ENCODE peak calls at places on chromosomes 11 and 22, in eight cellular contexts. P is endothelial cell of umbilical vein, J is lower leg skin, B is glutamatergic neuron, X is foreskin fibroblast, M is mucosa of descending colon, N is MM.1S, L is WTC11. Y is an unnamed sample.

GRCh38 chr11:795638-796564 is 2.2 kb downstream of the SLC25A22 start:
- DNase-seq in P (peak; percentile 53), J (peak; percentile 63), B (peak; percentile 78), X (peak; percentile 94), M (peak; percentile 73), N (peak; percentile 83), L (no peak), Y (peak; percentile 93)

GRCh38 chr11:107691003-107691402 is 20.9 kb downstream of the SLN start:
- DNase-seq in P (peak; percentile 52), J (no peak), B (no peak), X (peak; percentile 43), M (no peak), N (no peak), L (no peak), Y (no peak)

GRCh38 chr11:117970400-117971024 is 15.7 kb upstream of the IL10RA start:
- DNase-seq in P (peak; percentile 50), J (no peak), B (no peak), X (no peak), M (peak; percentile 55), N (no peak), L (no peak), Y (no peak)

GRCh38 chr11:59106363-59107336 is at the start of gene FAM111B:
- DNase-seq in P (peak; percentile 91), J (peak; percentile 89), B (peak; percentile 77), X (peak; percentile 83), M (peak; percentile 91), N (peak; percentile 98), L (peak; percentile 82), Y (peak; percentile 83)

GRCh38 chr22:35524966-35525686 is 15.5 kb upstream of the RASD2 start:
- DNase-seq in P (no peak), J (peak; percentile 38), B (peak; percentile 53), X (no peak), M (peak; percentile 18), N (no peak), L (no peak), Y (no peak)

GRCh38 chr22:19796169-19796568 is 35.6 kb downstream of the TBX1 start:
- DNase-seq in P (no peak), J (no peak), B (no peak), X (no peak), M (no peak), N (no peak), L (no peak), Y (no peak)

GRCh38 chr11:107042748-107043147 is 24.5 kb upstream of the GUCY1A2 start:
- DNase-seq in P (no peak), J (no peak), B (no peak), X (no peak), M (no peak), N (no peak), L (no peak), Y (no peak)

GRCh38 chr11:86617502-86617901 is 54.9 kb downstream of the ME3 start:
- DNase-seq in P (no peak), J (no peak), B (no peak), X (no peak), M (no peak), N (no peak), L (no peak), Y (no peak)

GRCh38 chr11:61833926-61834277 is 5.8 kb downstream of the FADS2 start:
- DNase-seq in P (no peak), J (no peak), B (no peak), X (no peak), M (no peak), N (no peak), L (no peak), Y (no peak)

GRCh38 chr11:108398439-108398838 is 68.9 kb downstream of the C11orf65 start:
- DNase-seq in P (no peak), J (no peak), B (no peak), X (no peak), M (no peak), N (no peak), L (no peak), Y (no peak)

GRCh38 chr22:31945971-31946680 is 1.8 kb downstream of the YWHAH start:
- DNase-seq in P (peak; percentile 27), J (no peak), B (no peak), X (no peak), M (peak; percentile 39), N (no peak), L (no peak), Y (no peak)

GRCh38 chr11:45180158-45180887 is 33.9 kb downstream of the PRDM11 start:
- DNase-seq in P (peak; percentile 40), J (no peak), B (peak; percentile 58), X (peak; percentile 22), M (peak; percentile 71), N (peak; percentile 57), L (peak; percentile 63), Y (no peak)

GRCh38 chr11:77267910-77268309 is 33.6 kb downstream of the GDPD4 start:
- DNase-seq in P (no peak), J (no peak), B (no peak), X (peak; percentile 80), M (no peak), N (no peak), L (no peak), Y (no peak)

GRCh38 chr11:2778630-2779498 is 79.1 kb upstream of the KCNQ1OT1 start:
- DNase-seq in P (peak; percentile 41), J (peak; percentile 65), B (peak; percentile 49), X (peak; percentile 51), M (peak; percentile 78), N (peak; percentile 97), L (peak; percentile 9), Y (no peak)

GRCh38 chr11:22711212-22711770 is 44.9 kb downstream of the GAS2 start:
- DNase-seq in P (no peak), J (peak; percentile 17), B (peak; percentile 30), X (no peak), M (no peak), N (no peak), L (no peak), Y (no peak)

GRCh38 chr11:120776683-120777010 is 247.3 kb upstream of the TBCEL start:
- DNase-seq in P (no peak), J (no peak), B (no peak), X (no peak), M (no peak), N (no peak), L (no peak), Y (no peak)

GRCh38 chr11:116065986-116066385 is 561.8 kb upstream of the CADM1 start:
- DNase-seq in P (no peak), J (no peak), B (no peak), X (no peak), M (no peak), N (peak; percentile 33), L (no peak), Y (no peak)

GRCh38 chr22:23182289-23183106 is 2.2 kb downstream of the BCR start:
- DNase-seq in P (peak; percentile 68), J (no peak), B (no peak), X (no peak), M (no peak), N (peak; percentile 82), L (no peak), Y (no peak)

DNA sequence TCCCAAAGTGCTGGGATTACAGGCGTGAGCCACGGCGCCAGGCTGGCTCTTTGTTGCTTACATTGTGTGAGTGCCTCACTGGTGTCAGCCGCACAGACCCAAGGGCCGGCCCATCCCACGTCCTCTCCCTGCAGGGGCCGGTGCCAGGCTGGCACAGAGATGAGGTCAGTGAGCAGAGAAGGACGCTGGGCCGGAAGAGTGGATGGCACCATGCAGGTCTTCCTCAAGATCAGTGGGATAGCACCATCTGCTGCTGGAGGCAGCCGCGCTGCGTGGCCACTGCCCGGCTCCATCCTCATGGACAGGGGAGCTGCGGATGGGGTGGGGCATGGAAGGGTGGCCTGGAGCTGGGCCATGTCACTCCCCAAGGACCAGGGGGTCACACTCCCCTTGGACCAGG is 22.0 kb upstream of the FGF4 start:
- DNase-seq in P (no peak), J (no peak), B (no peak), X (no peak), M (no peak), N (no peak), L (peak; percentile 34), Y (no peak)
- TF ChIP-seq CTCF in P (no peak), J (no peak), B (no peak), X (no peak), M (no peak), N (no peak), L (no peak), Y (no peak)

DNA sequence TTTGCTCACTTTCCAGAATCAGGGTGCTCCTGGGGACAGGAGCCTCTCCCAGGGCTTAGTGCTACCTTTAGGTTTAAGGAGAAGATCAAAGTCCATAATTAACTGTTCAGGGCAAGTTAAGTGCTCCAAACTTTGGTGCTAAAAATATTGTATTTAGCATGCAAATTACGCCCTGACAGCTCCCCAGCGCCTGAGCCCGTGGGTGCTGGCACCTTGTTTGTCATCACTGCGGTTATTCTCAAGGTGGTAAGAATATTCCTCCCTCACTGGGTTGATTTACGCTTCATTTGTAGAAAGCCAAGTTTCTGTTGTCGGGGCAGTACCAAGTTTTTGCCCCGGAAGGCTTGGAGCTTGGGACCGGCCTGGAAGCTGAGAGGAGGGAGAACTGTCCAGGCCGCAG is 21.3 kb downstream of the ANKK1 start:
- DNase-seq in P (no peak), J (no peak), B (no peak), X (no peak), M (no peak), N (no peak), L (no peak), Y (no peak)
- TF ChIP-seq CTCF in P (no peak), J (no peak), B (no peak), X (no peak), M (no peak), N (no peak), L (no peak), Y (no peak)

DNA sequence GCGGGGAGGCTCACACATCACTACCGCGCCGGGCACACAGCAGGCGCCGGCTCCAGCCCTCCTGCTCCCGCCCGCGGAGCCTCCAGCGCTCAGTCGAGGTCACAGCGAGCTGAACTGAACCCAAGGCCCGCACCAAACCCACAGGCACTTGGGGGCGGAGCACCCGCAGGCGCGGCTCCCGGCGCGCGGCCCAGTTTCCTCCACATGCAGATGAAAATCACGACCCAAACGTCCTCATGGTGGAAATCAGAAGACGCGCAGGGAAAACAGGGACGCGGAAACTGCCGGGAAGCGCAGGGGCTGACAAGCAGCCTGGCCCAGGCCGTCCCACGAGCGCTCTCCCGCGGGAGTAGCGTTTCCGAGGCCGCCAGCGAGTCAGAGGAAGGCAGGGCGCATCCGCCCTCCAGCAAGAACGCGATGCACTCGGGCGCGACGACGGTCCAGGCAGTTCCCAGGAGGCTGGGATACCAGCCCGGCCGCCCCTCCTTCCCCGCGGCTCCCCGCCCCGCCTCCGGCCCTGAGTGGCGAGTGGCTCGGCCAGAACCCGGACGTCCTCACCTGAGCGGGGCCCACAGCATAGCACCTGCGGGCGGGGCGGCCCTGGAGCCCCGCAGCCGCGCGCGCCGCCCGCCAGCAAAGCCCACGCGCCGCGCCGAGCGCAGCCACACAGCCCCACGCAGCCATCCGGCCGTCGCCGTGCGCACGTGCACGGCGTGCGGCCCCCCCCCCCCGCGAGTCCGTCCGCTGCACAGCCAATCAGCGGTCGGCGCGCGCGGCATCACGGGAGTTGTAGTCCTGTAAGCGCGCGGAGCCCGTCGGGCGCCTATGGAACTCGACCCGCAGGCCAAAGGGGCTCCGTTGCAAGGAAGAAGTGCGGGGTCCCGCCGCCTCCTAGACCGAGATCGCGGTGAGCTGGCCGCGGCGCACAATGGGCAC is at the start of gene HDHD5:
- DNase-seq in P (peak; percentile 79), J (peak; percentile 85), B (peak; percentile 94), X (peak; percentile 89), M (peak; percentile 95), N (peak; percentile 89), L (peak; percentile 89), Y (peak; percentile 94)
- TF ChIP-seq CTCF in P (no peak), J (no peak), B (no peak), X (no peak), M (no peak), N (no peak), L (no peak), Y (no peak)

GRCh38 chr11:95972055-95972454 is 48.1 kb upstream of the MTMR2 start:
- DNase-seq in P (no peak), J (no peak), B (no peak), X (no peak), M (no peak), N (no peak), L (no peak), Y (no peak)

GRCh38 chr11:95968585-95968984 is 44.7 kb upstream of the MTMR2 start:
- DNase-seq in P (peak; percentile 13), J (no peak), B (no peak), X (peak; percentile 17), M (no peak), N (no peak), L (no peak), Y (no peak)
- TF ChIP-seq CTCF in P (peak; percentile 23), J (no peak), B (no peak), X (peak; percentile 33), M (no peak), N (peak; percentile 21), L (no peak), Y (no peak)

Y was measured in GM10248.